ENCODE peak calls at places on chromosomes 5 and 9, in six cellular contexts. G, T, R, S, Y and V are unnamed samples.

GRCh38 chr9:129929467-129930125 is 94.3 kb downstream of the USP20 start:
- DNase-seq in T (no peak), S (no peak), Y (no peak), R (no peak), G (no peak), V (no peak)

GRCh38 chr5:172042183-172042582 is 35.7 kb upstream of the FBXW11 start:
- DNase-seq in T (no peak), S (no peak), R (no peak), G (no peak), Y (no peak), V (peak)

GRCh38 chr5:143448518-143448917 is 45.0 kb upstream of the NR3C1 start:
- DNase-seq in G (peak), S (no peak), Y (no peak), R (no peak), T (no peak), V (no peak)

GRCh38 chr5:157072508-157072907 is 13.6 kb upstream of the HAVCR1 start:
- DNase-seq in T (no peak), G (no peak), Y (no peak), S (no peak), R (no peak), V (no peak)

GRCh38 chr9:81626511-81626910 is 62.8 kb downstream of the TLE1 start:
- DNase-seq in Y (no peak), R (no peak), G (no peak), S (no peak), T (no peak), V (no peak)

GRCh38 chr9:137447722-137448568 is 6.8 kb upstream of the ENTPD8 start:
- DNase-seq in R (no peak), Y (no peak), S (no peak), G (no peak), T (no peak), V (no peak)

GRCh38 chr9:23743041-23743440 is 83.0 kb downstream of the ELAVL2 start:
- DNase-seq in Y (no peak), T (no peak), S (no peak), G (no peak), R (no peak), V (no peak)

GRCh38 chr9:114850871-114851270 is 45.0 kb upstream of the TNFSF15 start:
- DNase-seq in R (no peak), T (no peak), Y (no peak), S (no peak), G (no peak), V (no peak)